ENCODE peak calls at places on chromosomes 16 and 17, in ten cellular contexts. One of them, this sample, is unnamed.

GRCh38 chr16:85648782-85649181 is 35.7 kb downstream of the GSE1 start:
- DNase-seq in pancreas: no peak
- DNase-seq in brain microvascular endothelial cell: no peak
- DNase-seq in dorsolateral prefrontal cortex: no peak
- DNase-seq in mucosa of descending colon: no peak
- DNase-seq in naive thymus-derived CD4-positive, alpha-beta T cell: no peak
- DNase-seq in CD8-positive, alpha-beta T cell: no peak
- DNase-seq in upper lobe of right lung: no peak
- DNase-seq in bronchial epithelial cell: no peak
- DNase-seq in fibroblast of pulmonary artery: no peak
- DNase-seq in this sample: no peak

GRCh38 chr17:66602659-66603363 is 232.1 kb upstream of the CACNG5 start:
- DNase-seq in fibroblast of pulmonary artery: peak
- DNase-seq in pancreas: no peak
- DNase-seq in dorsolateral prefrontal cortex: peak
- DNase-seq in bronchial epithelial cell: peak
- DNase-seq in brain microvascular endothelial cell: peak
- DNase-seq in mucosa of descending colon: no peak
- DNase-seq in naive thymus-derived CD4-positive, alpha-beta T cell: no peak
- DNase-seq in upper lobe of right lung: no peak
- DNase-seq in CD8-positive, alpha-beta T cell: no peak
- DNase-seq in this sample: no peak

GRCh38 chr17:65551641-65552040 is 9.8 kb downstream of the AXIN2 start:
- DNase-seq in brain microvascular endothelial cell: no peak
- DNase-seq in bronchial epithelial cell: no peak
- DNase-seq in CD8-positive, alpha-beta T cell: no peak
- DNase-seq in naive thymus-derived CD4-positive, alpha-beta T cell: no peak
- DNase-seq in mucosa of descending colon: peak
- DNase-seq in dorsolateral prefrontal cortex: no peak
- DNase-seq in upper lobe of right lung: no peak
- DNase-seq in fibroblast of pulmonary artery: no peak
- DNase-seq in pancreas: no peak
- DNase-seq in this sample: no peak

GRCh38 chr17:2822358-2822757 is 26.1 kb downstream of the RAP1GAP2 start:
- DNase-seq in dorsolateral prefrontal cortex: no peak
- DNase-seq in naive thymus-derived CD4-positive, alpha-beta T cell: no peak
- DNase-seq in mucosa of descending colon: no peak
- DNase-seq in bronchial epithelial cell: no peak
- DNase-seq in fibroblast of pulmonary artery: no peak
- DNase-seq in brain microvascular endothelial cell: no peak
- DNase-seq in upper lobe of right lung: no peak
- DNase-seq in CD8-positive, alpha-beta T cell: no peak
- DNase-seq in pancreas: no peak
- DNase-seq in this sample: no peak

GRCh38 chr17:64077409-64077808 is 52.5 kb downstream of the ERN1 start:
- DNase-seq in brain microvascular endothelial cell: no peak
- DNase-seq in upper lobe of right lung: peak
- DNase-seq in dorsolateral prefrontal cortex: no peak
- DNase-seq in bronchial epithelial cell: peak
- DNase-seq in CD8-positive, alpha-beta T cell: no peak
- DNase-seq in fibroblast of pulmonary artery: no peak
- DNase-seq in mucosa of descending colon: no peak
- DNase-seq in pancreas: no peak
- DNase-seq in naive thymus-derived CD4-positive, alpha-beta T cell: no peak
- DNase-seq in this sample: no peak

GRCh38 chr17:58328195-58329034 is at the start of gene TSPOAP1:
- DNase-seq in brain microvascular endothelial cell: no peak
- DNase-seq in bronchial epithelial cell: no peak
- DNase-seq in naive thymus-derived CD4-positive, alpha-beta T cell: peak
- DNase-seq in dorsolateral prefrontal cortex: peak
- DNase-seq in pancreas: no peak
- DNase-seq in fibroblast of pulmonary artery: no peak
- DNase-seq in upper lobe of right lung: peak
- DNase-seq in CD8-positive, alpha-beta T cell: peak
- DNase-seq in mucosa of descending colon: peak
- DNase-seq in this sample: no peak

GRCh38 chr17:59370580-59371299 is 39.3 kb downstream of the YPEL2 start:
- DNase-seq in pancreas: no peak
- DNase-seq in mucosa of descending colon: peak
- DNase-seq in naive thymus-derived CD4-positive, alpha-beta T cell: no peak
- DNase-seq in dorsolateral prefrontal cortex: no peak
- DNase-seq in bronchial epithelial cell: no peak
- DNase-seq in fibroblast of pulmonary artery: no peak
- DNase-seq in brain microvascular endothelial cell: no peak
- DNase-seq in CD8-positive, alpha-beta T cell: no peak
- DNase-seq in upper lobe of right lung: no peak
- DNase-seq in this sample: no peak

GRCh38 chr17:74745548-74746177 is 2.8 kb upstream of the NHERF1 start:
- DNase-seq in upper lobe of right lung: no peak
- DNase-seq in mucosa of descending colon: peak
- DNase-seq in brain microvascular endothelial cell: no peak
- DNase-seq in pancreas: no peak
- DNase-seq in naive thymus-derived CD4-positive, alpha-beta T cell: no peak
- DNase-seq in bronchial epithelial cell: no peak
- DNase-seq in CD8-positive, alpha-beta T cell: no peak
- DNase-seq in dorsolateral prefrontal cortex: no peak
- DNase-seq in fibroblast of pulmonary artery: no peak
- DNase-seq in this sample: no peak

GRCh38 chr16:84751947-84752346 is 52.1 kb downstream of the USP10 start:
- DNase-seq in CD8-positive, alpha-beta T cell: no peak
- DNase-seq in brain microvascular endothelial cell: no peak
- DNase-seq in mucosa of descending colon: no peak
- DNase-seq in upper lobe of right lung: no peak
- DNase-seq in naive thymus-derived CD4-positive, alpha-beta T cell: no peak
- DNase-seq in dorsolateral prefrontal cortex: no peak
- DNase-seq in fibroblast of pulmonary artery: peak
- DNase-seq in pancreas: no peak
- DNase-seq in bronchial epithelial cell: peak
- DNase-seq in this sample: no peak

GRCh38 chr17:33038740-33039139 is 47.1 kb downstream of the SPACA3 start:
- DNase-seq in brain microvascular endothelial cell: no peak
- DNase-seq in dorsolateral prefrontal cortex: peak
- DNase-seq in fibroblast of pulmonary artery: peak
- DNase-seq in CD8-positive, alpha-beta T cell: no peak
- DNase-seq in bronchial epithelial cell: no peak
- DNase-seq in pancreas: no peak
- DNase-seq in upper lobe of right lung: no peak
- DNase-seq in mucosa of descending colon: peak
- DNase-seq in naive thymus-derived CD4-positive, alpha-beta T cell: no peak
- DNase-seq in this sample: no peak

GRCh38 chr16:7547736-7548135 is 215.1 kb downstream of the RBFOX1 start:
- DNase-seq in brain microvascular endothelial cell: no peak
- DNase-seq in upper lobe of right lung: no peak
- DNase-seq in naive thymus-derived CD4-positive, alpha-beta T cell: no peak
- DNase-seq in dorsolateral prefrontal cortex: no peak
- DNase-seq in pancreas: no peak
- DNase-seq in bronchial epithelial cell: no peak
- DNase-seq in fibroblast of pulmonary artery: no peak
- DNase-seq in CD8-positive, alpha-beta T cell: no peak
- DNase-seq in mucosa of descending colon: no peak
- DNase-seq in this sample: no peak

GRCh38 chr16:50196736-50197135 is 43.6 kb downstream of the TENT4B start:
- DNase-seq in naive thymus-derived CD4-positive, alpha-beta T cell: peak
- DNase-seq in fibroblast of pulmonary artery: no peak
- DNase-seq in CD8-positive, alpha-beta T cell: no peak
- DNase-seq in bronchial epithelial cell: peak
- DNase-seq in upper lobe of right lung: no peak
- DNase-seq in dorsolateral prefrontal cortex: no peak
- DNase-seq in mucosa of descending colon: no peak
- DNase-seq in pancreas: no peak
- DNase-seq in brain microvascular endothelial cell: no peak
- DNase-seq in this sample: no peak

GRCh38 chr16:1870365-1871082 is 1.4 kb downstream of the MEIOB start:
- DNase-seq in naive thymus-derived CD4-positive, alpha-beta T cell: no peak
- DNase-seq in bronchial epithelial cell: peak
- DNase-seq in pancreas: no peak
- DNase-seq in brain microvascular endothelial cell: peak
- DNase-seq in dorsolateral prefrontal cortex: no peak
- DNase-seq in CD8-positive, alpha-beta T cell: no peak
- DNase-seq in mucosa of descending colon: no peak
- DNase-seq in upper lobe of right lung: peak
- DNase-seq in fibroblast of pulmonary artery: peak
- DNase-seq in this sample: no peak

GRCh38 chr16:72094266-72094610 is 591 bp downstream of the DHX38 start:
- DNase-seq in brain microvascular endothelial cell: no peak
- DNase-seq in fibroblast of pulmonary artery: no peak
- DNase-seq in CD8-positive, alpha-beta T cell: no peak
- DNase-seq in mucosa of descending colon: no peak
- DNase-seq in dorsolateral prefrontal cortex: peak
- DNase-seq in pancreas: no peak
- DNase-seq in naive thymus-derived CD4-positive, alpha-beta T cell: no peak
- DNase-seq in bronchial epithelial cell: peak
- DNase-seq in upper lobe of right lung: no peak
- DNase-seq in this sample: no peak

GRCh38 chr17:28370035-28370743 is at the start of gene VTN:
- DNase-seq in pancreas: peak
- DNase-seq in fibroblast of pulmonary artery: peak
- DNase-seq in bronchial epithelial cell: no peak
- DNase-seq in naive thymus-derived CD4-positive, alpha-beta T cell: no peak
- DNase-seq in upper lobe of right lung: peak
- DNase-seq in dorsolateral prefrontal cortex: no peak
- DNase-seq in mucosa of descending colon: no peak
- DNase-seq in brain microvascular endothelial cell: no peak
- DNase-seq in CD8-positive, alpha-beta T cell: no peak
- DNase-seq in this sample: no peak

GRCh38 chr17:44848257-44848795 is 643 bp downstream of the HIGD1B start:
- DNase-seq in fibroblast of pulmonary artery: no peak
- DNase-seq in mucosa of descending colon: no peak
- DNase-seq in pancreas: no peak
- DNase-seq in naive thymus-derived CD4-positive, alpha-beta T cell: no peak
- DNase-seq in upper lobe of right lung: no peak
- DNase-seq in CD8-positive, alpha-beta T cell: no peak
- DNase-seq in brain microvascular endothelial cell: no peak
- DNase-seq in dorsolateral prefrontal cortex: no peak
- DNase-seq in bronchial epithelial cell: no peak
- DNase-seq in this sample: no peak
- H3K4me3 ChIP-seq in fibroblast of pulmonary artery: no peak
- H3K4me3 ChIP-seq in mucosa of descending colon: no peak
- H3K4me3 ChIP-seq in pancreas: no peak
- H3K4me3 ChIP-seq in naive thymus-derived CD4-positive, alpha-beta T cell: no peak
- H3K4me3 ChIP-seq in upper lobe of right lung: no peak
- H3K4me3 ChIP-seq in CD8-positive, alpha-beta T cell: no peak
- H3K4me3 ChIP-seq in brain microvascular endothelial cell: no peak
- H3K4me3 ChIP-seq in dorsolateral prefrontal cortex: peak
- H3K4me3 ChIP-seq in bronchial epithelial cell: no peak
- H3K4me3 ChIP-seq in this sample: no peak

GRCh38 chr16:9138731-9139501 is 47.5 kb downstream of the HAPSTR1 start:
- DNase-seq in CD8-positive, alpha-beta T cell: peak
- DNase-seq in pancreas: peak
- DNase-seq in bronchial epithelial cell: peak
- DNase-seq in brain microvascular endothelial cell: peak
- DNase-seq in naive thymus-derived CD4-positive, alpha-beta T cell: peak
- DNase-seq in fibroblast of pulmonary artery: peak
- DNase-seq in mucosa of descending colon: peak
- DNase-seq in dorsolateral prefrontal cortex: peak
- DNase-seq in upper lobe of right lung: peak
- DNase-seq in this sample: no peak
- H3K4me3 ChIP-seq in CD8-positive, alpha-beta T cell: no peak
- H3K4me3 ChIP-seq in pancreas: no peak
- H3K4me3 ChIP-seq in bronchial epithelial cell: no peak
- H3K4me3 ChIP-seq in brain microvascular endothelial cell: peak
- H3K4me3 ChIP-seq in naive thymus-derived CD4-positive, alpha-beta T cell: no peak
- H3K4me3 ChIP-seq in fibroblast of pulmonary artery: peak
- H3K4me3 ChIP-seq in mucosa of descending colon: no peak
- H3K4me3 ChIP-seq in dorsolateral prefrontal cortex: peak
- H3K4me3 ChIP-seq in upper lobe of right lung: no peak
- H3K4me3 ChIP-seq in this sample: peak

GRCh38 chr17:49722066-49722465 is 14.3 kb upstream of the SLC35B1 start:
- DNase-seq in naive thymus-derived CD4-positive, alpha-beta T cell: no peak
- DNase-seq in bronchial epithelial cell: no peak
- DNase-seq in fibroblast of pulmonary artery: no peak
- DNase-seq in mucosa of descending colon: no peak
- DNase-seq in pancreas: no peak
- DNase-seq in brain microvascular endothelial cell: no peak
- DNase-seq in CD8-positive, alpha-beta T cell: no peak
- DNase-seq in upper lobe of right lung: no peak
- DNase-seq in dorsolateral prefrontal cortex: no peak
- DNase-seq in this sample: no peak

GRCh38 chr17:49727353-49727752 is 19.6 kb upstream of the SLC35B1 start:
- DNase-seq in brain microvascular endothelial cell: no peak
- DNase-seq in upper lobe of right lung: no peak
- DNase-seq in naive thymus-derived CD4-positive, alpha-beta T cell: no peak
- DNase-seq in CD8-positive, alpha-beta T cell: no peak
- DNase-seq in mucosa of descending colon: no peak
- DNase-seq in bronchial epithelial cell: no peak
- DNase-seq in fibroblast of pulmonary artery: no peak
- DNase-seq in dorsolateral prefrontal cortex: no peak
- DNase-seq in pancreas: no peak
- DNase-seq in this sample: no peak

GRCh38 chr17:49728425-49728824 is 20.7 kb upstream of the SLC35B1 start:
- DNase-seq in mucosa of descending colon: no peak
- DNase-seq in naive thymus-derived CD4-positive, alpha-beta T cell: no peak
- DNase-seq in brain microvascular endothelial cell: no peak
- DNase-seq in bronchial epithelial cell: no peak
- DNase-seq in dorsolateral prefrontal cortex: no peak
- DNase-seq in fibroblast of pulmonary artery: no peak
- DNase-seq in CD8-positive, alpha-beta T cell: no peak
- DNase-seq in upper lobe of right lung: no peak
- DNase-seq in pancreas: no peak
- DNase-seq in this sample: no peak

GRCh38 chr17:49725453-49725852 is 17.7 kb upstream of the SLC35B1 start:
- DNase-seq in dorsolateral prefrontal cortex: no peak
- DNase-seq in CD8-positive, alpha-beta T cell: no peak
- DNase-seq in pancreas: no peak
- DNase-seq in brain microvascular endothelial cell: no peak
- DNase-seq in bronchial epithelial cell: no peak
- DNase-seq in mucosa of descending colon: no peak
- DNase-seq in upper lobe of right lung: no peak
- DNase-seq in fibroblast of pulmonary artery: no peak
- DNase-seq in naive thymus-derived CD4-positive, alpha-beta T cell: no peak
- DNase-seq in this sample: no peak

DNA sequence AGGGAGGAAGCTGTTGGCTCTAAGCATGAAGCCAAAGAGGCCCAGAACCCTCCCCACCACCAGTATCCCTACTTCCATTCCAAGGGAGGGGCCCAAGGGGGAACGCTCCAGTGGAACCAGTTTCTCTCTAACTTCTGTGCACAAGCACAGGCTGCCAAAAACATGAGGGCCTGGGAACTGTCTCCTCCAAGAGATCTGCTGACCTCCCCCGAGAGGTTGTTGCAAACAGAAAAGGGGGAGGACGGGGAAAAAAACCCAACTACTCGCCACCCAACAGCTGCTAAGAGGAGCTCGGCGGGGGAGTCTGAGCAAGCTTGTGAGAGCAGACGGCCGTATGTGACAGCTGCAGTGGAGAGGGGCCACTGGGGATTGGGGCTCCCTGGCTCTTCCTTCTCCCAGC is 15.7 kb upstream of the SLC35B1 start:
- DNase-seq in mucosa of descending colon: no peak
- DNase-seq in pancreas: no peak
- DNase-seq in naive thymus-derived CD4-positive, alpha-beta T cell: no peak
- DNase-seq in upper lobe of right lung: no peak
- DNase-seq in brain microvascular endothelial cell: no peak
- DNase-seq in bronchial epithelial cell: no peak
- DNase-seq in dorsolateral prefrontal cortex: no peak
- DNase-seq in fibroblast of pulmonary artery: peak
- DNase-seq in CD8-positive, alpha-beta T cell: no peak
- DNase-seq in this sample: no peak
- H3K4me3 ChIP-seq in mucosa of descending colon: no peak
- H3K4me3 ChIP-seq in pancreas: no peak
- H3K4me3 ChIP-seq in naive thymus-derived CD4-positive, alpha-beta T cell: no peak
- H3K4me3 ChIP-seq in upper lobe of right lung: no peak
- H3K4me3 ChIP-seq in brain microvascular endothelial cell: no peak
- H3K4me3 ChIP-seq in bronchial epithelial cell: no peak
- H3K4me3 ChIP-seq in dorsolateral prefrontal cortex: no peak
- H3K4me3 ChIP-seq in fibroblast of pulmonary artery: no peak
- H3K4me3 ChIP-seq in CD8-positive, alpha-beta T cell: no peak
- H3K4me3 ChIP-seq in this sample: no peak

GRCh38 chr17:7020894-7021664 is 1.8 kb upstream of the BCL6B start:
- DNase-seq in pancreas: no peak
- DNase-seq in mucosa of descending colon: peak
- DNase-seq in brain microvascular endothelial cell: no peak
- DNase-seq in bronchial epithelial cell: no peak
- DNase-seq in upper lobe of right lung: no peak
- DNase-seq in naive thymus-derived CD4-positive, alpha-beta T cell: no peak
- DNase-seq in CD8-positive, alpha-beta T cell: no peak
- DNase-seq in fibroblast of pulmonary artery: no peak
- DNase-seq in dorsolateral prefrontal cortex: no peak
- DNase-seq in this sample: no peak
- H3K4me3 ChIP-seq in pancreas: no peak
- H3K4me3 ChIP-seq in mucosa of descending colon: no peak
- H3K4me3 ChIP-seq in brain microvascular endothelial cell: no peak
- H3K4me3 ChIP-seq in bronchial epithelial cell: no peak
- H3K4me3 ChIP-seq in upper lobe of right lung: peak
- H3K4me3 ChIP-seq in naive thymus-derived CD4-positive, alpha-beta T cell: no peak
- H3K4me3 ChIP-seq in CD8-positive, alpha-beta T cell: no peak
- H3K4me3 ChIP-seq in fibroblast of pulmonary artery: no peak
- H3K4me3 ChIP-seq in dorsolateral prefrontal cortex: no peak
- H3K4me3 ChIP-seq in this sample: no peak

This sample was measured in LNCaP clone FGC.